ENCODE peak calls at places on chromosome 5, in four cellular contexts. One of them, this sample, is unnamed.
A peak's percentile ranks its signal among the peaks of the same experiment; 100 is the strongest.

GRCh38 chr5:110333384-110333783 is 393.1 kb downstream of the TMEM232 start:
- DNase-seq in kidney epithelial cell: no peak
- DNase-seq in foreskin fibroblast: no peak
- DNase-seq in cardiac muscle cell: peak; percentile 71
- DNase-seq in this sample: no peak

GRCh38 chr5:155050384-155051019 is 36.9 kb downstream of the KIF4B start:
- DNase-seq in kidney epithelial cell: no peak
- DNase-seq in foreskin fibroblast: no peak
- DNase-seq in cardiac muscle cell: no peak
- DNase-seq in this sample: no peak

GRCh38 chr5:151079838-151080619 is 805 bp downstream of the TNIP1 start:
- DNase-seq in kidney epithelial cell: no peak
- DNase-seq in foreskin fibroblast: no peak
- DNase-seq in cardiac muscle cell: no peak
- DNase-seq in this sample: no peak

GRCh38 chr5:53884844-53885243 is 324.4 kb downstream of the NDUFS4 start:
- DNase-seq in kidney epithelial cell: no peak
- DNase-seq in foreskin fibroblast: no peak
- DNase-seq in cardiac muscle cell: no peak
- DNase-seq in this sample: no peak

GRCh38 chr5:133866160-133866902 is 102.1 kb downstream of the C5orf15 start:
- DNase-seq in kidney epithelial cell: no peak
- DNase-seq in foreskin fibroblast: no peak
- DNase-seq in cardiac muscle cell: no peak
- DNase-seq in this sample: no peak

GRCh38 chr5:102670224-102670836 is 84.8 kb upstream of the PAM start:
- DNase-seq in kidney epithelial cell: no peak
- DNase-seq in foreskin fibroblast: no peak
- DNase-seq in cardiac muscle cell: peak; percentile 29
- DNase-seq in this sample: no peak

GRCh38 chr5:61327761-61328753 is 4.0 kb upstream of the ZSWIM6 start:
- DNase-seq in kidney epithelial cell: no peak
- DNase-seq in foreskin fibroblast: peak; percentile 85
- DNase-seq in cardiac muscle cell: no peak
- DNase-seq in this sample: no peak

GRCh38 chr5:119363271-119363670 is 7.5 kb downstream of the TNFAIP8 start:
- DNase-seq in kidney epithelial cell: no peak
- DNase-seq in foreskin fibroblast: no peak
- DNase-seq in cardiac muscle cell: no peak
- DNase-seq in this sample: no peak

GRCh38 chr5:52895070-52895469 is 94.1 kb upstream of the ITGA2 start:
- DNase-seq in kidney epithelial cell: no peak
- DNase-seq in foreskin fibroblast: no peak
- DNase-seq in cardiac muscle cell: no peak
- DNase-seq in this sample: no peak

GRCh38 chr5:178429156-178429468 is 161.1 kb downstream of the COL23A1 start:
- DNase-seq in kidney epithelial cell: no peak
- DNase-seq in foreskin fibroblast: no peak
- DNase-seq in cardiac muscle cell: no peak
- DNase-seq in this sample: no peak

DNA sequence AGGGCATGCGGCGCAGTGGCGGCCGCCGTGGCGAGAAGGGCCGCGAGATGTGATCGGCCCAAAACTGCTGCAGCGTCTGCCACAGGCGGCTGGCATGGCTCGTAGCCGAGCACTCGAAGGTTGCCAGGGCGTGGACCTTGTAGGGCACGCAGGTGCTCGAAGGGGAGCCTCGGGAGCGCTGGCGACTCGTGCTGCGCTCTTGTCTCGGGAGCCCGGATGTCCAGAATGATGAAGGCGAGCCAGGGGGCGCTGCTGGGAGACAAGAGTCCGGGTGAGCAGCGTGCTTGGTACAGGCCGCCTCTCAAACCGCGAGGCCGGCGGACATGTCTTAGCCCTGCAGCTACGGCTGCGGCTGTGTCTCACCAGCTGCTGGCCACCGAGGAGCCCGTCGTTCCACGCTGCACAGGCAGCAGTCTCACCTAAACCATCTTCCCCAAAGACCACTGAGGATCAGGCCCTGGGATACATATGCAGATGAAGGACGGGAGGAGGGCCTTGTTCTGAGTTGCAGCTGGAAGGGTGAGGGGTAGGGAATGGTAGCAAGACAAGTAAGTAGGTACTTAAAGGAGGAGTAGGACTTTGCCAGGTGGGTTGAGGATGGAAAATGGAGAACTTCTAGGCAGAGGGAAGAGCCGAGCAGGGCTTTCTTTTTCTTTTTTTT is 1.7 kb downstream of the CBY3 start:
- DNase-seq in kidney epithelial cell: no peak
- DNase-seq in foreskin fibroblast: no peak
- DNase-seq in cardiac muscle cell: no peak
- DNase-seq in this sample: no peak
- TF ChIP-seq CTCF in kidney epithelial cell: peak; percentile 32
- TF ChIP-seq CTCF in foreskin fibroblast: peak; percentile 25
- TF ChIP-seq CTCF in cardiac muscle cell: peak; percentile 50
- TF ChIP-seq CTCF in this sample: peak; percentile 54

GRCh38 chr5:87755378-87755777 is 342.6 kb upstream of the CCNH start:
- DNase-seq in kidney epithelial cell: no peak
- DNase-seq in foreskin fibroblast: no peak
- DNase-seq in cardiac muscle cell: no peak
- DNase-seq in this sample: no peak

GRCh38 chr5:87752362-87752761 is 339.6 kb upstream of the CCNH start:
- DNase-seq in kidney epithelial cell: no peak
- DNase-seq in foreskin fibroblast: no peak
- DNase-seq in cardiac muscle cell: no peak
- DNase-seq in this sample: no peak

GRCh38 chr5:87746891-87747366 is 334.2 kb upstream of the CCNH start:
- DNase-seq in kidney epithelial cell: no peak
- DNase-seq in foreskin fibroblast: no peak
- DNase-seq in cardiac muscle cell: no peak
- DNase-seq in this sample: no peak

GRCh38 chr5:87754009-87754757 is 341.5 kb upstream of the CCNH start:
- DNase-seq in kidney epithelial cell: no peak
- DNase-seq in foreskin fibroblast: no peak
- DNase-seq in cardiac muscle cell: no peak
- DNase-seq in this sample: no peak

GRCh38 chr5:87751801-87752200 is 339.1 kb upstream of the CCNH start:
- DNase-seq in kidney epithelial cell: no peak
- DNase-seq in foreskin fibroblast: no peak
- DNase-seq in cardiac muscle cell: no peak
- DNase-seq in this sample: no peak
- H3K4me3 ChIP-seq in kidney epithelial cell: no peak overlapping the region
- H3K4me3 ChIP-seq in foreskin fibroblast: no peak overlapping the region
- H3K4me3 ChIP-seq in cardiac muscle cell: no peak overlapping the region
- H3K4me3 ChIP-seq in this sample: no peak overlapping the region

DNA sequence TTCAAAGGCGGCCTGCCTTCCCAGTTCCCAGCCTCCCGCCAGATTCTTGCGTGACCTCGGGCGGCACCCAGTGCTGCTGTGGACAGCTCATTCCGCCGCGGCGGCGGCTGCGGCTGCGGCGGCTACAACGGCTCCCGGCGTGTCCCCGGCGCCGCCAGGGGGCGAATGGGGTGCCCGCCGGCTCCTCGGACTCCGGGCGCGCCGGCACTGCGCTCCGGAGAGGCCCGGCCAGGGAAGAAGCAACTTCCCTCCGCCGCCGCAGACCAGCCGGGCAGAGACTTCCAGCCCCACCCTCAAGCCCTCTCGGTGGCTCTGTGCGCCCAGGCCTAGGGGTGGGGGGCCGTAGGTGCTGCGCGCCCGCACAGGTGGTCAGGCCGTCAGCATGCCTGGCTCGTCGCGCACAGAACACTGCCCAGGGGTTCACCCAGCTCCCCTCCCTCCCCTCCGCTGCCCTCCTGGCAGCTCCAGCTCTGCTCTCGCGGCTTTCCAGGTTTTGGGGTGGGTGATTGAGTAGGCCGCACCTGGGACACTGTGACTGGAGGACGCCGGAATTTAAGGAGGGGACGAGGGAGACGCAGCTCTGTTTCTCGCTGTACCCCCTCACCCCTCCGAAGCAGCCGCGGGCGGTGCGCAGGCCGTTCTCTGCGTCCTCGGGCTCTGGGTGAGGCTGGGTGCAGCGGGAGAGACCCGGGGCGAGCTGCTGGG is 20.2 kb downstream of the IGIP start:
- DNase-seq in kidney epithelial cell: peak; percentile 10
- DNase-seq in foreskin fibroblast: peak; percentile 76
- DNase-seq in cardiac muscle cell: peak; percentile 92
- DNase-seq in this sample: no peak
- TF ChIP-seq CTCF in kidney epithelial cell: peak; percentile 19
- TF ChIP-seq CTCF in foreskin fibroblast: peak; percentile 53
- TF ChIP-seq CTCF in cardiac muscle cell: peak; percentile 57
- TF ChIP-seq CTCF in this sample: peak; percentile 69

DNA sequence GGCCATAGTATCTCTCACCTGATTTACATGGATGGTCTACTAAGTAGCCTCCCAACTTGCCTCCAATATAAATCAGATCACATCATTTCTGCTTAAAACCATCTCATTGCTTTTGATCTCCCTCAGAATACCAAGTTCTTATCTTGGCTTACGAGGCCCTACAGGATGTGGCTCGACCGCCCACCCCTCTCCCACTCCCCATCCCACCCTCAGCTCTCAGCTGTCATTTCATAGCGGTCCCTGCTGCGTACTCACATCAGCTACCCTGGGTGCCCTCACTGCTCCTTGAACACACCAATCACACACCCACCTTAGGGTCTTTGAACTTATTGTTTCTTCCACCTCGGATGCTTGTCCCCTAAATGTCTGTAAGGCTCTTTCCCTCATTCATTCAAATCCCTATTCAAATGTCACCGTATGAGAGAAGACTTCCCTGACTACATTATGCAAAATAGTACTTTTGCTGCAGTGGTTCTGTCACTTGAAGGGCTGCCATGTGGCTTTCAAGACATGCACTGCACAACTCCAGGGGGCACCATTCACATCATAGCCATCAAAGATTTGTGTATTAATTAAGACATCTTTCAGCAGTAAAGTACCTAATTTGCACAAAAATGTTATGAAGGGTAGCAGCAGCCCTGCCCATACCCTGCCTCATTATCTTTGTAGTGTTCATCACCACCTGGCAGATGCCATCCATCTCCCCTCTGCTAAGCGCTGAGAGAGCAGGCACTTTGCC is 171.1 kb downstream of the ENC1 start:
- DNase-seq in kidney epithelial cell: no peak
- DNase-seq in foreskin fibroblast: no peak
- DNase-seq in cardiac muscle cell: no peak
- DNase-seq in this sample: no peak
- H3K4me3 ChIP-seq in kidney epithelial cell: no peak overlapping the region
- H3K4me3 ChIP-seq in foreskin fibroblast: no peak overlapping the region
- H3K4me3 ChIP-seq in cardiac muscle cell: no peak overlapping the region
- H3K4me3 ChIP-seq in this sample: no peak overlapping the region

GRCh38 chr5:32443145-32443540 is 1.4 kb downstream of the ZFR start:
- DNase-seq in kidney epithelial cell: no peak
- DNase-seq in foreskin fibroblast: peak; percentile 35
- DNase-seq in cardiac muscle cell: no peak
- DNase-seq in this sample: no peak

GRCh38 chr5:32443541-32444190 is 874 bp downstream of the ZFR start:
- DNase-seq in kidney epithelial cell: no peak
- DNase-seq in foreskin fibroblast: peak; percentile 26
- DNase-seq in cardiac muscle cell: peak; percentile 61
- DNase-seq in this sample: no peak

GRCh38 chr5:32444946-32445758 is 612 bp upstream of the ZFR start:
- DNase-seq in kidney epithelial cell: no peak
- DNase-seq in foreskin fibroblast: no peak
- DNase-seq in cardiac muscle cell: no peak
- DNase-seq in this sample: no peak

GRCh38 chr5:32445831-32446614 is 1.5 kb upstream of the ZFR start:
- DNase-seq in kidney epithelial cell: no peak
- DNase-seq in foreskin fibroblast: no peak
- DNase-seq in cardiac muscle cell: no peak
- DNase-seq in this sample: no peak

GRCh38 chr5:32444191-32444945 is at the start of gene ZFR:
- DNase-seq in kidney epithelial cell: peak; percentile 41
- DNase-seq in foreskin fibroblast: peak; percentile 87
- DNase-seq in cardiac muscle cell: peak; percentile 91
- DNase-seq in this sample: no peak
- TF ChIP-seq CTCF in kidney epithelial cell: no peak
- TF ChIP-seq CTCF in foreskin fibroblast: no peak
- TF ChIP-seq CTCF in cardiac muscle cell: no peak
- TF ChIP-seq CTCF in this sample: no peak

This sample was measured in AG04449.